ENCODE peak calls at places on chromosome 22, in eight cellular contexts. One of them, this sample, is unnamed.

GRCh38 chr22:46703996-46704370 is 34.1 kb downstream of the CERK start:
- DNase-seq in HCT116: no peak
- DNase-seq in adipocyte: no peak
- DNase-seq in H9: no peak
- DNase-seq in endothelial cell of umbilical vein: no peak
- DNase-seq in SK-N-SH: no peak
- DNase-seq in GM23248: no peak
- DNase-seq in mammary epithelial cell: no peak
- DNase-seq in this sample: no peak

GRCh38 chr22:43824724-43825485 is 12.8 kb upstream of the EFCAB6 start:
- DNase-seq in HCT116: no peak
- DNase-seq in SK-N-SH: no peak
- DNase-seq in GM23248: no peak
- DNase-seq in adipocyte: no peak
- DNase-seq in mammary epithelial cell: no peak
- DNase-seq in H9: peak
- DNase-seq in endothelial cell of umbilical vein: no peak
- DNase-seq in this sample: peak

GRCh38 chr22:45131749-45132148 is 32.0 kb upstream of the NUP50 start:
- DNase-seq in H9: no peak
- DNase-seq in mammary epithelial cell: no peak
- DNase-seq in endothelial cell of umbilical vein: no peak
- DNase-seq in HCT116: no peak
- DNase-seq in SK-N-SH: no peak
- DNase-seq in adipocyte: no peak
- DNase-seq in GM23248: no peak
- DNase-seq in this sample: no peak

GRCh38 chr22:33658775-33659174 is 261.5 kb downstream of the LARGE1 start:
- DNase-seq in HCT116: no peak
- DNase-seq in H9: no peak
- DNase-seq in mammary epithelial cell: no peak
- DNase-seq in endothelial cell of umbilical vein: no peak
- DNase-seq in adipocyte: peak
- DNase-seq in GM23248: peak
- DNase-seq in SK-N-SH: no peak
- DNase-seq in this sample: no peak

GRCh38 chr22:45526263-45526662 is 23.6 kb downstream of the FBLN1 start:
- DNase-seq in SK-N-SH: no peak
- DNase-seq in HCT116: no peak
- DNase-seq in GM23248: peak
- DNase-seq in endothelial cell of umbilical vein: no peak
- DNase-seq in adipocyte: no peak
- DNase-seq in mammary epithelial cell: no peak
- DNase-seq in H9: no peak
- DNase-seq in this sample: no peak

GRCh38 chr22:46797355-46797754 is 34.9 kb downstream of the TBC1D22A start:
- DNase-seq in GM23248: peak
- DNase-seq in mammary epithelial cell: peak
- DNase-seq in adipocyte: no peak
- DNase-seq in HCT116: no peak
- DNase-seq in H9: no peak
- DNase-seq in SK-N-SH: no peak
- DNase-seq in endothelial cell of umbilical vein: no peak
- DNase-seq in this sample: peak

GRCh38 chr22:33803371-33803770 is 116.9 kb downstream of the LARGE1 start:
- DNase-seq in H9: no peak
- DNase-seq in adipocyte: peak
- DNase-seq in SK-N-SH: no peak
- DNase-seq in endothelial cell of umbilical vein: no peak
- DNase-seq in GM23248: peak
- DNase-seq in HCT116: no peak
- DNase-seq in mammary epithelial cell: peak
- DNase-seq in this sample: no peak

GRCh38 chr22:46854125-46854870 is 91.8 kb downstream of the TBC1D22A start:
- DNase-seq in SK-N-SH: no peak
- DNase-seq in mammary epithelial cell: no peak
- DNase-seq in endothelial cell of umbilical vein: peak
- DNase-seq in adipocyte: no peak
- DNase-seq in GM23248: no peak
- DNase-seq in HCT116: no peak
- DNase-seq in H9: no peak
- DNase-seq in this sample: peak

GRCh38 chr22:32830473-32830872 is 29.0 kb downstream of the TIMP3 start:
- DNase-seq in GM23248: no peak
- DNase-seq in adipocyte: no peak
- DNase-seq in endothelial cell of umbilical vein: peak
- DNase-seq in H9: peak
- DNase-seq in mammary epithelial cell: no peak
- DNase-seq in SK-N-SH: no peak
- DNase-seq in HCT116: no peak
- DNase-seq in this sample: peak

GRCh38 chr22:23419931-23420330 is 160.2 kb downstream of the IGLL1 start:
- DNase-seq in adipocyte: no peak
- DNase-seq in mammary epithelial cell: no peak
- DNase-seq in SK-N-SH: no peak
- DNase-seq in HCT116: no peak
- DNase-seq in GM23248: no peak
- DNase-seq in endothelial cell of umbilical vein: no peak
- DNase-seq in H9: no peak
- DNase-seq in this sample: no peak

GRCh38 chr22:50691521-50691920 is 18.9 kb downstream of the SHANK3 start:
- DNase-seq in HCT116: peak
- DNase-seq in endothelial cell of umbilical vein: peak
- DNase-seq in adipocyte: peak
- DNase-seq in GM23248: peak
- DNase-seq in H9: peak
- DNase-seq in SK-N-SH: no peak
- DNase-seq in mammary epithelial cell: peak
- DNase-seq in this sample: peak

GRCh38 chr22:46638601-46639431 is 18.6 kb downstream of the GRAMD4 start:
- DNase-seq in H9: no peak
- DNase-seq in SK-N-SH: no peak
- DNase-seq in adipocyte: no peak
- DNase-seq in HCT116: no peak
- DNase-seq in endothelial cell of umbilical vein: no peak
- DNase-seq in GM23248: peak
- DNase-seq in mammary epithelial cell: no peak
- DNase-seq in this sample: no peak

GRCh38 chr22:24422078-24422665 is 5.2 kb upstream of the ADORA2A start:
- DNase-seq in SK-N-SH: no peak
- DNase-seq in adipocyte: no peak
- DNase-seq in GM23248: no peak
- DNase-seq in H9: no peak
- DNase-seq in HCT116: no peak
- DNase-seq in endothelial cell of umbilical vein: no peak
- DNase-seq in mammary epithelial cell: no peak
- DNase-seq in this sample: no peak

GRCh38 chr22:19986410-19987341 is 29.9 kb downstream of the ARVCF start:
- DNase-seq in H9: peak
- DNase-seq in GM23248: peak
- DNase-seq in endothelial cell of umbilical vein: peak
- DNase-seq in SK-N-SH: peak
- DNase-seq in adipocyte: peak
- DNase-seq in HCT116: no peak
- DNase-seq in mammary epithelial cell: peak
- DNase-seq in this sample: peak

GRCh38 chr22:50104149-50104548 is 14.3 kb downstream of the MOV10L1 start:
- DNase-seq in SK-N-SH: no peak
- DNase-seq in mammary epithelial cell: no peak
- DNase-seq in GM23248: no peak
- DNase-seq in H9: no peak
- DNase-seq in adipocyte: no peak
- DNase-seq in endothelial cell of umbilical vein: no peak
- DNase-seq in HCT116: no peak
- DNase-seq in this sample: no peak

GRCh38 chr22:49887074-49887471 is 31.2 kb downstream of the ALG12 start:
- DNase-seq in endothelial cell of umbilical vein: no peak
- DNase-seq in HCT116: no peak
- DNase-seq in H9: no peak
- DNase-seq in SK-N-SH: no peak
- DNase-seq in GM23248: no peak
- DNase-seq in mammary epithelial cell: no peak
- DNase-seq in adipocyte: no peak
- DNase-seq in this sample: no peak

GRCh38 chr22:32836286-32836859 is 34.9 kb downstream of the TIMP3 start:
- DNase-seq in GM23248: peak
- DNase-seq in H9: no peak
- DNase-seq in endothelial cell of umbilical vein: no peak
- DNase-seq in HCT116: no peak
- DNase-seq in SK-N-SH: peak
- DNase-seq in adipocyte: peak
- DNase-seq in mammary epithelial cell: no peak
- DNase-seq in this sample: peak

GRCh38 chr22:30636226-30637077 is 871 bp downstream of the SLC35E4 start:
- DNase-seq in mammary epithelial cell: peak
- DNase-seq in SK-N-SH: peak
- DNase-seq in H9: peak
- DNase-seq in GM23248: peak
- DNase-seq in endothelial cell of umbilical vein: peak
- DNase-seq in adipocyte: peak
- DNase-seq in HCT116: no peak
- DNase-seq in this sample: peak
- H3K9ac ChIP-seq in mammary epithelial cell: peak
- H3K9ac ChIP-seq in SK-N-SH: peak
- H3K9ac ChIP-seq in H9: no peak
- H3K9ac ChIP-seq in GM23248: peak
- H3K9ac ChIP-seq in endothelial cell of umbilical vein: peak
- H3K9ac ChIP-seq in adipocyte: peak
- H3K9ac ChIP-seq in HCT116: peak
- H3K9ac ChIP-seq in this sample: no peak

GRCh38 chr22:18970948-18971315 is 34.8 kb upstream of the PRODH start:
- DNase-seq in adipocyte: no peak
- DNase-seq in SK-N-SH: peak
- DNase-seq in mammary epithelial cell: no peak
- DNase-seq in endothelial cell of umbilical vein: no peak
- DNase-seq in HCT116: no peak
- DNase-seq in GM23248: no peak
- DNase-seq in H9: no peak
- DNase-seq in this sample: no peak
- H3K9ac ChIP-seq in adipocyte: no peak
- H3K9ac ChIP-seq in SK-N-SH: peak
- H3K9ac ChIP-seq in mammary epithelial cell: peak
- H3K9ac ChIP-seq in endothelial cell of umbilical vein: no peak
- H3K9ac ChIP-seq in HCT116: peak
- H3K9ac ChIP-seq in GM23248: peak
- H3K9ac ChIP-seq in H9: no peak
- H3K9ac ChIP-seq in this sample: peak

GRCh38 chr22:37201066-37201820 is 11.0 kb downstream of the SSTR3 start:
- DNase-seq in adipocyte: no peak
- DNase-seq in SK-N-SH: no peak
- DNase-seq in HCT116: no peak
- DNase-seq in H9: no peak
- DNase-seq in GM23248: no peak
- DNase-seq in mammary epithelial cell: no peak
- DNase-seq in endothelial cell of umbilical vein: no peak
- DNase-seq in this sample: no peak
- H3K9ac ChIP-seq in adipocyte: no peak
- H3K9ac ChIP-seq in SK-N-SH: no peak
- H3K9ac ChIP-seq in HCT116: no peak
- H3K9ac ChIP-seq in H9: no peak
- H3K9ac ChIP-seq in GM23248: no peak
- H3K9ac ChIP-seq in mammary epithelial cell: no peak
- H3K9ac ChIP-seq in endothelial cell of umbilical vein: no peak
- H3K9ac ChIP-seq in this sample: no peak

GRCh38 chr22:48651981-48652538 is 1175.6 kb downstream of the BRD1 start:
- DNase-seq in GM23248: no peak
- DNase-seq in HCT116: no peak
- DNase-seq in endothelial cell of umbilical vein: no peak
- DNase-seq in mammary epithelial cell: no peak
- DNase-seq in SK-N-SH: no peak
- DNase-seq in H9: no peak
- DNase-seq in adipocyte: no peak
- DNase-seq in this sample: no peak

GRCh38 chr22:48653306-48653705 is 1174.4 kb downstream of the BRD1 start:
- DNase-seq in endothelial cell of umbilical vein: no peak
- DNase-seq in H9: no peak
- DNase-seq in mammary epithelial cell: no peak
- DNase-seq in adipocyte: no peak
- DNase-seq in GM23248: no peak
- DNase-seq in SK-N-SH: no peak
- DNase-seq in HCT116: no peak
- DNase-seq in this sample: no peak

GRCh38 chr22:48653929-48654328 is 1173.7 kb downstream of the BRD1 start:
- DNase-seq in HCT116: no peak
- DNase-seq in mammary epithelial cell: no peak
- DNase-seq in H9: no peak
- DNase-seq in adipocyte: no peak
- DNase-seq in SK-N-SH: no peak
- DNase-seq in GM23248: no peak
- DNase-seq in endothelial cell of umbilical vein: no peak
- DNase-seq in this sample: no peak

GRCh38 chr22:48652796-48653195 is 1174.9 kb downstream of the BRD1 start:
- DNase-seq in mammary epithelial cell: no peak
- DNase-seq in HCT116: no peak
- DNase-seq in adipocyte: no peak
- DNase-seq in endothelial cell of umbilical vein: no peak
- DNase-seq in SK-N-SH: no peak
- DNase-seq in GM23248: no peak
- DNase-seq in H9: no peak
- DNase-seq in this sample: no peak

DNA sequence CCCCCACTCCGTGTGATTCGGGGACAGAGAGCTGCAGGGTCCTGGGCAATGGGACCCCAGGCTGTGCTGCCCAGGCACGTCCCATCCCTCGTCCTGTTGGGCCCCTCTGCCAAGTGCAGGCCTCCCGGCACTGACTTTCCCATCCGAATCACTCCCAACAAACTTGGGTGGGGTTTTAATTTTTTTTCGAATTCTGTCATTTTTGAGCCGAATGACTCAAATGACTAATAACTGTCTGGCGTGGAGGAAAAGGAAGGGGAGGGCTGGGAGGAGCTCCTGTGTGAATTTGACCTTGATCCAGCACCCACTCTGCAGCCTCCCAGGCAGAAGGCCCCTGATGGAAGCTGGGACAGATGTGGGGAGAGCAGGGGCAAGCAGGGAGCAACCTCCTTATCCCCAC is 1173.2 kb downstream of the BRD1 start:
- DNase-seq in HCT116: no peak
- DNase-seq in GM23248: peak
- DNase-seq in mammary epithelial cell: no peak
- DNase-seq in SK-N-SH: no peak
- DNase-seq in endothelial cell of umbilical vein: no peak
- DNase-seq in H9: no peak
- DNase-seq in adipocyte: no peak
- DNase-seq in this sample: no peak
- H3K9ac ChIP-seq in HCT116: no peak
- H3K9ac ChIP-seq in GM23248: no peak
- H3K9ac ChIP-seq in mammary epithelial cell: no peak
- H3K9ac ChIP-seq in SK-N-SH: no peak
- H3K9ac ChIP-seq in endothelial cell of umbilical vein: no peak
- H3K9ac ChIP-seq in H9: no peak
- H3K9ac ChIP-seq in adipocyte: no peak
- H3K9ac ChIP-seq in this sample: no peak

GRCh38 chr22:26590525-26590858 is 560 bp upstream of the TPST2 start:
- DNase-seq in adipocyte: peak
- DNase-seq in HCT116: no peak
- DNase-seq in mammary epithelial cell: no peak
- DNase-seq in GM23248: peak
- DNase-seq in endothelial cell of umbilical vein: no peak
- DNase-seq in H9: no peak
- DNase-seq in SK-N-SH: no peak
- DNase-seq in this sample: no peak
- H3K9ac ChIP-seq in adipocyte: peak
- H3K9ac ChIP-seq in HCT116: peak
- H3K9ac ChIP-seq in mammary epithelial cell: peak
- H3K9ac ChIP-seq in GM23248: peak
- H3K9ac ChIP-seq in endothelial cell of umbilical vein: peak
- H3K9ac ChIP-seq in H9: no peak
- H3K9ac ChIP-seq in SK-N-SH: peak
- H3K9ac ChIP-seq in this sample: no peak

GRCh38 chr22:22156716-22157499 is 87.7 kb upstream of the VPREB1 start:
- DNase-seq in adipocyte: peak
- DNase-seq in endothelial cell of umbilical vein: peak
- DNase-seq in H9: peak
- DNase-seq in SK-N-SH: peak
- DNase-seq in mammary epithelial cell: peak
- DNase-seq in HCT116: peak
- DNase-seq in GM23248: peak
- DNase-seq in this sample: peak
- H3K9ac ChIP-seq in adipocyte: no peak
- H3K9ac ChIP-seq in endothelial cell of umbilical vein: no peak
- H3K9ac ChIP-seq in H9: no peak
- H3K9ac ChIP-seq in SK-N-SH: no peak
- H3K9ac ChIP-seq in mammary epithelial cell: no peak
- H3K9ac ChIP-seq in HCT116: no peak
- H3K9ac ChIP-seq in GM23248: no peak
- H3K9ac ChIP-seq in this sample: no peak